ENCODE peak calls at places on chromosomes 11 and 22, in six cellular contexts. T, V, Z, O, M and N are unnamed samples.

GRCh38 chr11:10866893-10867331 is 9.1 kb upstream of the ZBED5 start:
- DNase-seq in T (no peak), V (no peak), Z (peak; percentile 71), O (no peak), M (no peak), N (no peak)

GRCh38 chr11:48150213-48150612 is 66.4 kb upstream of the OR4B1 start:
- DNase-seq in T (no peak), V (no peak), Z (peak; percentile 51), O (no peak), M (no peak), N (no peak)

GRCh38 chr11:30128269-30128932 is 102.4 kb upstream of the FSHB start:
- DNase-seq in T (no peak), V (peak; percentile 21), Z (peak; percentile 37), O (peak; percentile 9), M (no peak), N (no peak)

GRCh38 chr11:90630176-90630575 is 407.3 kb upstream of the CHORDC1 start:
- DNase-seq in T (no peak), V (no peak), Z (no peak), O (no peak), M (no peak), N (no peak)

GRCh38 chr22:47549741-47550340 is 787.4 kb downstream of the TBC1D22A start:
- DNase-seq in T (no peak), V (no peak), Z (no peak), O (no peak), M (no peak), N (no peak)

GRCh38 chr11:79266391-79266790 is 174.4 kb downstream of the TENM4 start:
- DNase-seq in T (no peak), V (no peak), Z (no peak), O (no peak), M (no peak), N (no peak)

GRCh38 chr22:22753526-22754267 is 109.3 kb downstream of the GGTLC2 start:
- DNase-seq in T (peak; percentile 62), V (peak; percentile 73), Z (peak; percentile 3), O (peak; percentile 69), M (peak; percentile 82), N (peak; percentile 33)

GRCh38 chr11:118311518-118311917 is 7.0 kb downstream of the CD3E start:
- DNase-seq in T (no peak), V (no peak), Z (no peak), O (no peak), M (no peak), N (no peak)

GRCh38 chr11:91220476-91221202 is 997.8 kb upstream of the CHORDC1 start:
- DNase-seq in T (no peak), V (no peak), Z (peak; percentile 29), O (no peak), M (no peak), N (peak; percentile 15)

GRCh38 chr11:8252388-8252787 is 11.3 kb downstream of the LMO1 start:
- DNase-seq in T (no peak), V (no peak), Z (no peak), O (no peak), M (no peak), N (no peak)

GRCh38 chr11:79807506-79807905 is 366.7 kb upstream of the TENM4 start:
- DNase-seq in T (no peak), V (no peak), Z (no peak), O (no peak), M (no peak), N (no peak)

GRCh38 chr22:36081023-36081431 is 52.4 kb upstream of the RBFOX2 start:
- DNase-seq in T (no peak), V (no peak), Z (peak; percentile 96), O (no peak), M (no peak), N (peak; percentile 52)

GRCh38 chr11:57506522-57506921 is 9.0 kb downstream of the SLC43A1 start:
- DNase-seq in T (no peak), V (no peak), Z (no peak), O (no peak), M (no peak), N (no peak)

GRCh38 chr22:30452861-30453260 is 19.0 kb downstream of the SEC14L3 start:
- DNase-seq in T (no peak), V (no peak), Z (no peak), O (no peak), M (no peak), N (no peak)

GRCh38 chr11:86620796-86621575 is 51.4 kb downstream of the ME3 start:
- DNase-seq in T (no peak), V (peak; percentile 27), Z (peak; percentile 90), O (no peak), M (no peak), N (no peak)

GRCh38 chr11:3043315-3043871 is 13.8 kb downstream of the CARS1 start:
- DNase-seq in T (no peak), V (no peak), Z (peak; percentile 45), O (no peak), M (no peak), N (no peak)

GRCh38 chr11:67178878-67179277 is 59.8 kb downstream of the KDM2A start:
- DNase-seq in T (no peak), V (no peak), Z (no peak), O (no peak), M (no peak), N (no peak)

GRCh38 chr11:93477684-93478234 is 65.4 kb downstream of the SMCO4 start:
- DNase-seq in T (no peak), V (no peak), Z (peak; percentile 19), O (no peak), M (no peak), N (no peak)

GRCh38 chr11:58254936-58255335 is 13.1 kb downstream of the OR10W1 start:
- DNase-seq in T (no peak), V (no peak), Z (no peak), O (no peak), M (no peak), N (no peak)

GRCh38 chr11:115585361-115586024 is 81.3 kb upstream of the CADM1 start:
- DNase-seq in T (no peak), V (no peak), Z (no peak), O (no peak), M (no peak), N (no peak)

GRCh38 chr11:115580416-115580815 is 76.2 kb upstream of the CADM1 start:
- DNase-seq in T (no peak), V (no peak), Z (no peak), O (no peak), M (no peak), N (no peak)

GRCh38 chr11:115580927-115581680 is 76.9 kb upstream of the CADM1 start:
- DNase-seq in T (no peak), V (no peak), Z (no peak), O (no peak), M (peak; percentile 52), N (no peak)

GRCh38 chr11:115579181-115579825 is 75.1 kb upstream of the CADM1 start:
- DNase-seq in T (no peak), V (no peak), Z (no peak), O (no peak), M (no peak), N (no peak)

GRCh38 chr11:115581871-115582639 is 77.8 kb upstream of the CADM1 start:
- DNase-seq in T (no peak), V (no peak), Z (peak; percentile 6), O (no peak), M (peak; percentile 31), N (no peak)
- TF ChIP-seq CTCF in T (no peak), V (no peak), Z (no peak), O (no peak), M (no peak), N (peak; percentile 37)

GRCh38 chr11:17206448-17206847 is 1.3 kb downstream of the PIK3C2A start:
- DNase-seq in T (no peak), V (no peak), Z (no peak), O (no peak), M (no peak), N (no peak)

GRCh38 chr11:17208257-17208999 is 642 bp upstream of the PIK3C2A start:
- DNase-seq in T (peak; percentile 68), V (peak; percentile 78), Z (peak; percentile 79), O (peak; percentile 33), M (no peak), N (no peak)

GRCh38 chr11:17207317-17208256 is at the start of gene PIK3C2A:
- DNase-seq in T (peak; percentile 97), V (peak; percentile 99), Z (peak; percentile 94), O (peak; percentile 95), M (peak; percentile 98), N (no peak)

GRCh38 chr11:17214338-17214737 is 6.6 kb upstream of the PIK3C2A start:
- DNase-seq in T (no peak), V (no peak), Z (no peak), O (no peak), M (no peak), N (no peak)

GRCh38 chr11:17209939-17210245 is 2.1 kb upstream of the PIK3C2A start:
- DNase-seq in T (no peak), V (no peak), Z (no peak), O (no peak), M (no peak), N (no peak)
- H3K4me3 ChIP-seq in T (no peak overlapping the region), V (no peak overlapping the region), Z (no peak overlapping the region), O (no peak overlapping the region), M (no peak overlapping the region), N (no peak overlapping the region)

GRCh38 chr11:126483796-126484195 is 128.3 kb downstream of the ST3GAL4 start:
- DNase-seq in T (no peak), V (no peak), Z (no peak), O (no peak), M (no peak), N (no peak)

GRCh38 chr11:126484266-126484665 is 128.8 kb downstream of the ST3GAL4 start:
- DNase-seq in T (no peak), V (no peak), Z (peak; percentile 76), O (peak; percentile 34), M (no peak), N (no peak)

GRCh38 chr11:126485986-126486635 is 130.6 kb downstream of the ST3GAL4 start:
- DNase-seq in T (no peak), V (no peak), Z (no peak), O (no peak), M (no peak), N (no peak)

GRCh38 chr11:126487711-126488110 is 132.2 kb downstream of the ST3GAL4 start:
- DNase-seq in T (no peak), V (no peak), Z (no peak), O (peak; percentile 16), M (no peak), N (no peak)

GRCh38 chr11:126485021-126485781 is 129.7 kb downstream of the ST3GAL4 start:
- DNase-seq in T (no peak), V (no peak), Z (peak; percentile 18), O (no peak), M (no peak), N (no peak)
- TF ChIP-seq CTCF in T (no peak), V (no peak), Z (no peak), O (no peak), M (no peak), N (no peak)

DNA sequence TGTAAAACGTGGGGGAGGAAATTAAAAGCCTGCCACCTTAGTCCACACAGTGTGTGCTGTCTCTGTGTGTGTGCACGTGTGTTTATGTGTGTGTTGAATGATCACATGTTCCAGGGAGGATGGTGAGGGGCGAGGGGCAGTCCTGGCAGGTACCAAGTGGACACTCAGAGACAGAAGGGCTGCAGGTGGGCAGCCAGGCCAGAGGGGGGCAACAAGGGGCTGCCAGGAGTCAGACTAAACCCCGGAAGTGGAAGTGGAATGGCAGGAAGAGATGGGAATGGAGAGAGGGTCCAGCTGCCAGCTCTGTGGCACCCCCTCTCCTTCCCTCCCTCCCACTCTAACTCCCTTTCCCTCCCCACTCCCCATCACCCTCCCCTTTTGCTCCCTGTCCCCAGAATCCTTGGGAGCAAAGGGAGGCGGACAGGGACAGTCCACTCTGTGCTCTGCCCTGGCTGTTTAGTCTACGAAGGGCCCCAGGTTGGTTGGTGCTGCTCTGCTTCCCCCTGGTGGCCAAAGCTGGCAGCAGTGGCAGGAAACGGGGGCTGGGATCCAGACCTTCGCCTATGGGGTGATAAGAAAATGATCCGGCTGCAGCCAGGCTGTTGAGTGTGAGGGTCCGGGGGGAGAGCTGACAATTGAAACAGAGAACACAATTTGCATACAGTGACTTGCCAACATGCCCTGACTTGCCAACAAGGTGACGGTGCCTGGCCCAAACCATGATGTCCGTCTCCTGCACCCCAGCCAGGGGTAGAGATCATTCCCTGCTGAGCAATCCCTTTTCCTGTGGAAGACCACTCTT is 24.4 kb downstream of the P2RY2 start:
- DNase-seq in T (peak; percentile 72), V (peak; percentile 81), Z (peak; percentile 70), O (peak; percentile 70), M (peak; percentile 85), N (no peak)
- H3K4me3 ChIP-seq in T (no peak overlapping the region), V (no peak overlapping the region), Z (peak overlapping the region; percentile 19), O (no peak overlapping the region), M (no peak overlapping the region), N (peak overlapping the region; percentile 10)